ENCODE peak calls at places on chromosome 13, in nine cellular contexts. Q, G, F, M, O, R, A, Y and U are unnamed samples.

GRCh38 chr13:48266967-48267639 is 34.1 kb downstream of the ITM2B start:
- DNase-seq in Q (no peak), G (no peak), F (no peak), M (no peak), O (no peak), R (no peak), A (no peak), Y (no peak), U (no peak)

GRCh38 chr13:83879431-83880171 is 2.7 kb downstream of the SLITRK1 start:
- DNase-seq in Q (no peak), G (no peak), F (no peak), M (peak; percentile 16), O (no peak), R (no peak), A (no peak), Y (no peak), U (no peak)

GRCh38 chr13:51221674-51222509 is at the start of gene FAM124A:
- DNase-seq in Q (peak; percentile 43), G (peak; percentile 70), F (peak; percentile 17), M (no peak), O (peak; percentile 89), R (peak; percentile 9), A (peak; percentile 51), Y (peak; percentile 94), U (peak; percentile 10)

GRCh38 chr13:40236566-40237168 is 429.8 kb downstream of the FOXO1 start:
- DNase-seq in Q (no peak), G (no peak), F (no peak), M (no peak), O (no peak), R (peak; percentile 81), A (peak; percentile 63), Y (no peak), U (no peak)

GRCh38 chr13:46369506-46370268 is 17.4 kb downstream of the RUBCNL start:
- DNase-seq in Q (peak; percentile 57), G (no peak), F (no peak), M (peak; percentile 25), O (no peak), R (no peak), A (no peak), Y (no peak), U (no peak)

GRCh38 chr13:64369121-64369520 is 2861.0 kb downstream of the PCDH9 start:
- DNase-seq in Q (no peak), G (no peak), F (no peak), M (no peak), O (no peak), R (no peak), A (no peak), Y (no peak), U (no peak)

GRCh38 chr13:60267498-60268202 is 103.9 kb upstream of the DIAPH3 start:
- DNase-seq in Q (peak; percentile 68), G (no peak), F (peak; percentile 9), M (no peak), O (no peak), R (no peak), A (no peak), Y (no peak), U (no peak)

GRCh38 chr13:102128216-102128800 is 273.5 kb downstream of the FGF14 start:
- DNase-seq in Q (no peak), G (no peak), F (no peak), M (peak; percentile 93), O (no peak), R (no peak), A (no peak), Y (no peak), U (no peak)

GRCh38 chr13:61255035-61255796 is 160.4 kb downstream of the PCDH20 start:
- DNase-seq in Q (peak; percentile 1), G (no peak), F (no peak), M (no peak), O (no peak), R (no peak), A (no peak), Y (no peak), U (no peak)

GRCh38 chr13:51895906-51896888 is 34.4 kb downstream of the CCDC70 start:
- DNase-seq in Q (peak; percentile 61), G (peak; percentile 26), F (peak; percentile 50), M (peak; percentile 38), O (peak; percentile 62), R (peak; percentile 40), A (peak; percentile 59), Y (no peak), U (peak; percentile 32)

GRCh38 chr13:38394777-38395504 is 45.3 kb downstream of the UFM1 start:
- DNase-seq in Q (no peak), G (no peak), F (no peak), M (peak; percentile 86), O (no peak), R (no peak), A (no peak), Y (no peak), U (no peak)

GRCh38 chr13:26019881-26020535 is 31.8 kb downstream of the SHISA2 start:
- DNase-seq in Q (no peak), G (no peak), F (no peak), M (no peak), O (no peak), R (no peak), A (no peak), Y (no peak), U (no peak)

GRCh38 chr13:46596501-46596900 is 43.5 kb downstream of the LRCH1 start:
- DNase-seq in Q (no peak), G (no peak), F (no peak), M (peak; percentile 29), O (no peak), R (no peak), A (no peak), Y (no peak), U (no peak)

GRCh38 chr13:49561064-49561410 is 24.3 kb downstream of the RCBTB1 start:
- DNase-seq in Q (no peak), G (no peak), F (no peak), M (no peak), O (peak; percentile 63), R (no peak), A (no peak), Y (no peak), U (no peak)

GRCh38 chr13:31175847-31176536 is 14.3 kb upstream of the HSPH1 start:
- DNase-seq in Q (no peak), G (no peak), F (no peak), M (no peak), O (no peak), R (no peak), A (no peak), Y (no peak), U (no peak)

GRCh38 chr13:28047784-28048388 is 52.5 kb downstream of the FLT3 start:
- DNase-seq in Q (peak; percentile 72), G (no peak), F (no peak), M (peak; percentile 34), O (no peak), R (no peak), A (no peak), Y (no peak), U (no peak)

GRCh38 chr13:25927966-25928365 is 123.8 kb downstream of the SHISA2 start:
- DNase-seq in Q (no peak), G (no peak), F (no peak), M (no peak), O (no peak), R (no peak), A (no peak), Y (no peak), U (no peak)

GRCh38 chr13:19061278-19061677 is 120.3 kb downstream of the TUBA3C start:
- DNase-seq in Q (no peak), G (no peak), F (no peak), M (no peak), O (no peak), R (no peak), A (no peak), Y (no peak), U (no peak)
- H3K9me3 ChIP-seq in Q (peaks cover 7% of the 10 kb centered on the region), G (no peaks in the 10 kb centered on the region), F (peaks cover 8% of the 10 kb centered on the region), M (peaks cover 52% of the 10 kb centered on the region), O (no peaks in the 10 kb centered on the region), R (no peaks in the 10 kb centered on the region), A (no peaks in the 10 kb centered on the region), Y (peaks cover 6% of the 10 kb centered on the region), U (no peaks in the 10 kb centered on the region)

GRCh38 chr13:111974065-111974640 is 92.8 kb upstream of the SOX1 start:
- DNase-seq in Q (no peak), G (no peak), F (no peak), M (no peak), O (no peak), R (no peak), A (no peak), Y (no peak), U (no peak)
- H3K9me3 ChIP-seq in Q (no peaks in the 10 kb centered on the region), G (no peaks in the 10 kb centered on the region), F (no peaks in the 10 kb centered on the region), M (peaks cover 32% of the 10 kb centered on the region), O (no peaks in the 10 kb centered on the region), R (no peaks in the 10 kb centered on the region), A (no peaks in the 10 kb centered on the region), Y (no peaks in the 10 kb centered on the region), U (no peaks in the 10 kb centered on the region)

GRCh38 chr13:42544246-42544915 is 29.6 kb upstream of the TNFSF11 start:
- DNase-seq in Q (no peak), G (no peak), F (no peak), M (peak; percentile 59), O (no peak), R (no peak), A (no peak), Y (no peak), U (no peak)
- H3K9me3 ChIP-seq in Q (no peaks in the 10 kb centered on the region), G (no peaks in the 10 kb centered on the region), F (no peaks in the 10 kb centered on the region), M (no peaks in the 10 kb centered on the region), O (no peaks in the 10 kb centered on the region), R (no peaks in the 10 kb centered on the region), A (no peaks in the 10 kb centered on the region), Y (no peaks in the 10 kb centered on the region), U (no peaks in the 10 kb centered on the region)

GRCh38 chr13:70849267-70849666 is 741.0 kb upstream of the KLHL1 start:
- DNase-seq in Q (no peak), G (no peak), F (no peak), M (no peak), O (no peak), R (no peak), A (no peak), Y (no peak), U (no peak)

GRCh38 chr13:70842062-70842644 is 733.9 kb upstream of the KLHL1 start:
- DNase-seq in Q (no peak), G (no peak), F (no peak), M (no peak), O (no peak), R (no peak), A (no peak), Y (peak; percentile 3), U (no peak)

GRCh38 chr13:70841240-70842061 is 733.2 kb upstream of the KLHL1 start:
- DNase-seq in Q (no peak), G (no peak), F (no peak), M (no peak), O (no peak), R (no peak), A (no peak), Y (peak; percentile 17), U (no peak)

DNA sequence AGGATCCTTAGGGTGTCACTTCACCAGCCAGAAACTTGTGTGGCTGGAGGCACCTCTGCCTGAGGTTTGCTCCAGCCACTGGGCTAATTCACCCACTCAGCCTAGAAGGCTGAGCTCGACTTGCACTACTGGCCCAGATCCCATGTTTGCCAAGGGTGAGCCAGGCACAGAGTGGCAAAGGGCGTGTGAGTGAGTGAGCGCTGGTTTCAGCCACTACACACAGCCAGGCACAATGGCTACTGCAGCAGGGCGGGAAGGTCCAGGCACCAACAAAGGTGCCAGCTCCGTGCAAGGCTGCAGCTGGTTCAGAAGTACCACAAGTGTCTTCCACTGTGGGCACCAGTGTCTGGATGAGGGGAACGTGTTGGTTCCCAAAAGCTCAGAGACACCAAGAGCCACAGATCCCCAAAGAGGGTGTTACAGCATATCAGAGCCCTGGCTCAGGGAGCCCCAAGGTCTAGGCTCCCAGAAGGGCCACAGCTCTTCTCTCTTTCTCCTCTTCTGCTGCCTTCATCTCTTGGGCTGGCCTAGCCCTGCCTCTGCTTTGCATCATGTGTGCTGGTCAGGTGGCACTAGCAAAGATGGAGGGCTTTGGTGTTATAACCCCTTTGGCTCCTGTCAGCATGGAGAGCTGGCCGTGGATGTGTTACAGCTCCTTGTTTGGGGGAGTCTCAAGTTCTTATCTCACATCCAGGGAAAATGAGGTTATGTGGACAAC is 736.3 kb upstream of the KLHL1 start:
- DNase-seq in Q (no peak), G (no peak), F (no peak), M (no peak), O (no peak), R (no peak), A (no peak), Y (no peak), U (no peak)
- H3K9me3 ChIP-seq in Q (no peaks in the 10 kb centered on the region), G (no peaks in the 10 kb centered on the region), F (peaks cover 20% of the 10 kb centered on the region), M (peaks cover 3% of the 10 kb centered on the region), O (no peaks in the 10 kb centered on the region), R (peaks cover 2% of the 10 kb centered on the region), A (peaks cover 2% of the 10 kb centered on the region), Y (no peaks in the 10 kb centered on the region), U (peaks cover 2% of the 10 kb centered on the region)